ENCODE peak calls at places on chromosomes 1 and 21, in seven cellular contexts. One of them, this sample, is unnamed.

GRCh38 chr1:117059334-117059677 is 820 bp upstream of the TTF2 start:
- DNase-seq in RWPE1: peak
- DNase-seq in PC-9: no peak
- DNase-seq in AG10803: no peak
- DNase-seq in AG04450: no peak
- DNase-seq in hepatocyte: peak
- DNase-seq in cardiac fibroblast: no peak
- DNase-seq in this sample: no peak

GRCh38 chr1:31694910-31695300 is 8.9 kb downstream of the COL16A1 start:
- DNase-seq in RWPE1: no peak
- DNase-seq in PC-9: no peak
- DNase-seq in AG10803: no peak
- DNase-seq in AG04450: no peak
- DNase-seq in hepatocyte: no peak
- DNase-seq in cardiac fibroblast: no peak
- DNase-seq in this sample: no peak

GRCh38 chr1:232553050-232553754 is 76.7 kb downstream of the SIPA1L2 start:
- DNase-seq in RWPE1: no peak
- DNase-seq in PC-9: no peak
- DNase-seq in AG10803: no peak
- DNase-seq in AG04450: no peak
- DNase-seq in hepatocyte: peak
- DNase-seq in cardiac fibroblast: no peak
- DNase-seq in this sample: no peak

GRCh38 chr1:52032124-52032784 is 1.4 kb downstream of the KTI12 start:
- DNase-seq in RWPE1: no peak
- DNase-seq in PC-9: no peak
- DNase-seq in AG10803: no peak
- DNase-seq in AG04450: no peak
- DNase-seq in hepatocyte: no peak
- DNase-seq in cardiac fibroblast: no peak
- DNase-seq in this sample: no peak

GRCh38 chr1:229888561-229889001 is 178.5 kb upstream of the GALNT2 start:
- DNase-seq in RWPE1: no peak
- DNase-seq in PC-9: no peak
- DNase-seq in AG10803: no peak
- DNase-seq in AG04450: no peak
- DNase-seq in hepatocyte: no peak
- DNase-seq in cardiac fibroblast: no peak
- DNase-seq in this sample: no peak

GRCh38 chr1:70509996-70510876 is 99.2 kb downstream of the CTH start:
- DNase-seq in RWPE1: peak
- DNase-seq in PC-9: peak
- DNase-seq in AG10803: peak
- DNase-seq in AG04450: peak
- DNase-seq in hepatocyte: peak
- DNase-seq in cardiac fibroblast: peak
- DNase-seq in this sample: no peak

GRCh38 chr1:183477986-183478781 is 5.9 kb downstream of the SMG7 start:
- DNase-seq in RWPE1: no peak
- DNase-seq in PC-9: no peak
- DNase-seq in AG10803: no peak
- DNase-seq in AG04450: no peak
- DNase-seq in hepatocyte: no peak
- DNase-seq in cardiac fibroblast: no peak
- DNase-seq in this sample: no peak

GRCh38 chr1:45542591-45542990 is 8.0 kb upstream of the AKR1A1 start:
- DNase-seq in RWPE1: no peak
- DNase-seq in PC-9: no peak
- DNase-seq in AG10803: no peak
- DNase-seq in AG04450: no peak
- DNase-seq in hepatocyte: peak
- DNase-seq in cardiac fibroblast: no peak
- DNase-seq in this sample: no peak

GRCh38 chr1:181647314-181648035 is 164.2 kb downstream of the CACNA1E start:
- DNase-seq in RWPE1: peak
- DNase-seq in PC-9: no peak
- DNase-seq in AG10803: no peak
- DNase-seq in AG04450: no peak
- DNase-seq in hepatocyte: peak
- DNase-seq in cardiac fibroblast: no peak
- DNase-seq in this sample: no peak

GRCh38 chr1:150511551-150511950 is 3.6 kb downstream of the ECM1 start:
- DNase-seq in RWPE1: no peak
- DNase-seq in PC-9: no peak
- DNase-seq in AG10803: no peak
- DNase-seq in AG04450: no peak
- DNase-seq in hepatocyte: no peak
- DNase-seq in cardiac fibroblast: no peak
- DNase-seq in this sample: no peak

GRCh38 chr1:203402609-203403337 is 51.9 kb upstream of the FMOD start:
- DNase-seq in RWPE1: peak
- DNase-seq in PC-9: no peak
- DNase-seq in AG10803: peak
- DNase-seq in AG04450: peak
- DNase-seq in hepatocyte: no peak
- DNase-seq in cardiac fibroblast: peak
- DNase-seq in this sample: no peak

GRCh38 chr21:40051801-40052200 is 184.6 kb downstream of the PCP4 start:
- DNase-seq in RWPE1: no peak
- DNase-seq in PC-9: no peak
- DNase-seq in AG10803: no peak
- DNase-seq in AG04450: no peak
- DNase-seq in hepatocyte: no peak
- DNase-seq in cardiac fibroblast: no peak
- DNase-seq in this sample: no peak

GRCh38 chr1:157277281-157277680 is 139.1 kb upstream of the ETV3 start:
- DNase-seq in RWPE1: no peak
- DNase-seq in PC-9: no peak
- DNase-seq in AG10803: no peak
- DNase-seq in AG04450: no peak
- DNase-seq in hepatocyte: no peak
- DNase-seq in cardiac fibroblast: no peak
- DNase-seq in this sample: no peak

GRCh38 chr1:39255212-39255611 is 50.7 kb downstream of the MACF1 start:
- DNase-seq in RWPE1: no peak
- DNase-seq in PC-9: no peak
- DNase-seq in AG10803: peak
- DNase-seq in AG04450: no peak
- DNase-seq in hepatocyte: no peak
- DNase-seq in cardiac fibroblast: no peak
- DNase-seq in this sample: no peak

GRCh38 chr21:44907966-44908364 is 12.7 kb downstream of the ITGB2 start:
- DNase-seq in RWPE1: no peak
- DNase-seq in PC-9: no peak
- DNase-seq in AG10803: no peak
- DNase-seq in AG04450: no peak
- DNase-seq in hepatocyte: no peak
- DNase-seq in cardiac fibroblast: peak
- DNase-seq in this sample: no peak

GRCh38 chr21:15741510-15741909 is 11.7 kb downstream of the USP25 start:
- DNase-seq in RWPE1: no peak
- DNase-seq in PC-9: no peak
- DNase-seq in AG10803: peak
- DNase-seq in AG04450: no peak
- DNase-seq in hepatocyte: no peak
- DNase-seq in cardiac fibroblast: peak
- DNase-seq in this sample: no peak

GRCh38 chr1:200535605-200536004 is 84.9 kb downstream of the KIF14 start:
- DNase-seq in RWPE1: peak
- DNase-seq in PC-9: peak
- DNase-seq in AG10803: no peak
- DNase-seq in AG04450: no peak
- DNase-seq in hepatocyte: no peak
- DNase-seq in cardiac fibroblast: peak
- DNase-seq in this sample: no peak

GRCh38 chr1:183023601-183024351 is 556 bp downstream of the LAMC1 start:
- DNase-seq in RWPE1: peak
- DNase-seq in PC-9: peak
- DNase-seq in AG10803: peak
- DNase-seq in AG04450: no peak
- DNase-seq in hepatocyte: peak
- DNase-seq in cardiac fibroblast: peak
- DNase-seq in this sample: no peak

GRCh38 chr1:21607549-21608529 is 61.3 kb downstream of the RAP1GAP start:
- DNase-seq in RWPE1: peak
- DNase-seq in PC-9: peak
- DNase-seq in AG10803: peak
- DNase-seq in AG04450: peak
- DNase-seq in hepatocyte: peak
- DNase-seq in cardiac fibroblast: peak
- DNase-seq in this sample: peak

GRCh38 chr1:185257947-185258203 is 59.2 kb downstream of the IVNS1ABP start:
- DNase-seq in RWPE1: peak
- DNase-seq in PC-9: no peak
- DNase-seq in AG10803: peak
- DNase-seq in AG04450: no peak
- DNase-seq in hepatocyte: no peak
- DNase-seq in cardiac fibroblast: peak
- DNase-seq in this sample: no peak

GRCh38 chr1:11324562-11324961 is 51.6 kb downstream of the UBIAD1 start:
- DNase-seq in RWPE1: no peak
- DNase-seq in PC-9: no peak
- DNase-seq in AG10803: no peak
- DNase-seq in AG04450: no peak
- DNase-seq in hepatocyte: no peak
- DNase-seq in cardiac fibroblast: no peak
- DNase-seq in this sample: no peak

DNA sequence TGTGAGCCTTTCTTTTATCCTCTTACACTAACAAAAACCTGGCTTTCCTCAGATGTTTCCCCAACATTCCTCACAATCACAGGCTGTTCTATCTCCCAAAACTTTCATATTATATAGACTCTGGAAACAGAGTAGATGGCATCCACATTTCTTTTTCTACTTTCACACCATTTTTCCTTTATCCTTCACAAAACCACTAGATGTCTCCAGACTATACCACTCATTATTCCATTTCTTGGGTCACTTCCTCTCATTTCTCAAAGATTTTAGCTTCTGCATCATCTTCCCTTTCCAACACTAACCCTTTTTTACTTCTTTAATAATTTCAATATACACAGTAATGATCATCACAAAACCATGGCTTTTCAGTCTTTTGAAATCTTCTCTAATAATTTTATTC is 286.0 kb upstream of the DEPDC1 start:
- DNase-seq in RWPE1: no peak
- DNase-seq in PC-9: no peak
- DNase-seq in AG10803: no peak
- DNase-seq in AG04450: no peak
- DNase-seq in hepatocyte: no peak
- DNase-seq in cardiac fibroblast: no peak
- DNase-seq in this sample: no peak
- TF ChIP-seq CTCF in RWPE1: no peak
- TF ChIP-seq CTCF in PC-9: no peak
- TF ChIP-seq CTCF in AG10803: no peak
- TF ChIP-seq CTCF in AG04450: peak
- TF ChIP-seq CTCF in hepatocyte: no peak
- TF ChIP-seq CTCF in cardiac fibroblast: no peak
- TF ChIP-seq CTCF in this sample: no peak

GRCh38 chr1:206952182-206952581 is 5.9 kb upstream of the PIGR start:
- DNase-seq in RWPE1: peak
- DNase-seq in PC-9: peak
- DNase-seq in AG10803: no peak
- DNase-seq in AG04450: no peak
- DNase-seq in hepatocyte: peak
- DNase-seq in cardiac fibroblast: no peak
- DNase-seq in this sample: no peak
- TF ChIP-seq CTCF in RWPE1: no peak
- TF ChIP-seq CTCF in PC-9: no peak
- TF ChIP-seq CTCF in AG10803: no peak
- TF ChIP-seq CTCF in AG04450: no peak
- TF ChIP-seq CTCF in hepatocyte: no peak
- TF ChIP-seq CTCF in cardiac fibroblast: no peak
- TF ChIP-seq CTCF in this sample: no peak

GRCh38 chr1:27521336-27522147 is 31.6 kb upstream of the WASF2 start:
- DNase-seq in RWPE1: no peak
- DNase-seq in PC-9: no peak
- DNase-seq in AG10803: no peak
- DNase-seq in AG04450: no peak
- DNase-seq in hepatocyte: no peak
- DNase-seq in cardiac fibroblast: no peak
- DNase-seq in this sample: no peak

GRCh38 chr1:27523666-27524020 is 33.7 kb upstream of the WASF2 start:
- DNase-seq in RWPE1: no peak
- DNase-seq in PC-9: no peak
- DNase-seq in AG10803: no peak
- DNase-seq in AG04450: no peak
- DNase-seq in hepatocyte: peak
- DNase-seq in cardiac fibroblast: no peak
- DNase-seq in this sample: no peak

GRCh38 chr1:27522148-27522859 is 32.3 kb upstream of the WASF2 start:
- DNase-seq in RWPE1: no peak
- DNase-seq in PC-9: no peak
- DNase-seq in AG10803: no peak
- DNase-seq in AG04450: no peak
- DNase-seq in hepatocyte: no peak
- DNase-seq in cardiac fibroblast: no peak
- DNase-seq in this sample: no peak

GRCh38 chr1:27520651-27521050 is 30.7 kb upstream of the WASF2 start:
- DNase-seq in RWPE1: no peak
- DNase-seq in PC-9: no peak
- DNase-seq in AG10803: no peak
- DNase-seq in AG04450: no peak
- DNase-seq in hepatocyte: no peak
- DNase-seq in cardiac fibroblast: no peak
- DNase-seq in this sample: no peak

GRCh38 chr1:27522860-27523665 is 33.1 kb upstream of the WASF2 start:
- DNase-seq in RWPE1: no peak
- DNase-seq in PC-9: no peak
- DNase-seq in AG10803: no peak
- DNase-seq in AG04450: no peak
- DNase-seq in hepatocyte: peak
- DNase-seq in cardiac fibroblast: no peak
- DNase-seq in this sample: no peak
- TF ChIP-seq CTCF in RWPE1: peak
- TF ChIP-seq CTCF in PC-9: no peak
- TF ChIP-seq CTCF in AG10803: peak
- TF ChIP-seq CTCF in AG04450: peak
- TF ChIP-seq CTCF in hepatocyte: peak
- TF ChIP-seq CTCF in cardiac fibroblast: peak
- TF ChIP-seq CTCF in this sample: peak

GRCh38 chr1:219660666-219661463 is 48.0 kb upstream of the ZC3H11B start:
- DNase-seq in RWPE1: peak
- DNase-seq in PC-9: no peak
- DNase-seq in AG10803: peak
- DNase-seq in AG04450: peak
- DNase-seq in hepatocyte: peak
- DNase-seq in cardiac fibroblast: peak
- DNase-seq in this sample: peak
- TF ChIP-seq CTCF in RWPE1: peak
- TF ChIP-seq CTCF in PC-9: peak
- TF ChIP-seq CTCF in AG10803: peak
- TF ChIP-seq CTCF in AG04450: peak
- TF ChIP-seq CTCF in hepatocyte: peak
- TF ChIP-seq CTCF in cardiac fibroblast: peak
- TF ChIP-seq CTCF in this sample: peak